ENCODE peak calls at places on chromosomes 13 and 19, in four cellular contexts. P is cardiac muscle cell, N is fibroblast of lung, C is left ventricle myocardium inferior. U is an unnamed sample. For H3K27me3, the result is how much of the 10 kb centered on the place peaks cover.

GRCh38 chr13:110108348-110109139 is 198.4 kb downstream of the COL4A1 start:
- DNase-seq in N (peak), C (peak), P (peak), U (peak)

GRCh38 chr13:51781246-51782022 is 22.5 kb downstream of the DHRS12 start:
- DNase-seq in P (peak), N (no peak), C (no peak), U (no peak)

GRCh38 chr13:40243047-40243446 is 423.4 kb downstream of the FOXO1 start:
- DNase-seq in P (no peak), C (no peak), N (no peak), U (no peak)

GRCh38 chr13:26019881-26020535 is 31.8 kb downstream of the SHISA2 start:
- DNase-seq in N (peak), P (no peak), C (no peak), U (no peak)

GRCh38 chr19:31357315-31357673 is 8.1 kb upstream of the TSHZ3 start:
- DNase-seq in P (no peak), C (no peak), N (no peak), U (no peak)

GRCh38 chr13:96238241-96238640 is 148.3 kb downstream of the HS6ST3 start:
- DNase-seq in P (no peak), N (no peak), C (no peak), U (no peak)

GRCh38 chr19:55305491-55305890 is 19.6 kb downstream of the TMEM150B start:
- DNase-seq in P (peak), C (no peak), N (peak), U (peak)

GRCh38 chr13:21060827-21061076 is 634 bp downstream of the LATS2 start:
- DNase-seq in P (no peak), C (peak), N (no peak), U (no peak)

DNA sequence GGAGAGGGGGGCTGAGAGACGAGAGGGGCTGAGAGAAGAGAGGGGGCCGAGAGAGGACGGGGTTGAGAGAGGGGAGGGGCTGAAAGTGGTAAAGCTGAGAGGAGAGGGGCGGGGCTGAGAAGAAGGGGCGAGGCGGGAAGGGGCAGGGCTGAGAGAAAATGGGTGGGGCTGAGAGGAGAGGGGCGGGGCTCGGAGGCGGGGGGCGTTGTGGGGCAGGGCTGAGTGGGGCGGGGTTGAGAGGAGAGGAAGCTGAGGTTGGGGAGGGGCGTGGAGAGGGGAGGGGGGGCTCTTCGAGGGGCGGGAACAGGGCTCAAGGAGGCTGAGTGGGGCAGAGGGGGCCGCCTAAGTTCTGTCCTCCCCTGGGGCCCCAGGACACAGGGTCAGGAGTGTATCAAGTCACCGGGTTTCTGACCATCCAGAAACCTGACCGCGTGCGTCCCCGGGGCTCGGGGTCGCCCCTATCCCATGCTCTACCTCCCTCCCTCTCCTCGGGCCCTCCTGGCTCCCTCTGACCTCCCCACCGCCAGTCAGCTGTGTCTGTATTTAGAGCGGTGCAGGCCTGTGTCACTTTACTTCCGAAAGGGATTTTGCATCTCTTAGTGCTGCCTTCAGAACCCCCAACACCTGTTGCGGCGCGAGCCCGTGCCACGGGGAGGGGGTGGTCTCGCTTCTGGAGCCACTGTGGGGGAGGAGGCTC is 38.6 kb upstream of the SEMA6B start:
- DNase-seq in N (no peak), C (no peak), P (peak), U (peak)
- H3K27me3 ChIP-seq in N (under half), C (half or more), P (under half), U (under half)

GRCh38 chr13:27601771-27602170 is 18.6 kb downstream of the LNX2 start:
- DNase-seq in N (no peak), C (no peak), P (no peak), U (no peak)
- H3K27ac ChIP-seq in N (no peak), C (no peak), P (no peak), U (no peak)

DNA sequence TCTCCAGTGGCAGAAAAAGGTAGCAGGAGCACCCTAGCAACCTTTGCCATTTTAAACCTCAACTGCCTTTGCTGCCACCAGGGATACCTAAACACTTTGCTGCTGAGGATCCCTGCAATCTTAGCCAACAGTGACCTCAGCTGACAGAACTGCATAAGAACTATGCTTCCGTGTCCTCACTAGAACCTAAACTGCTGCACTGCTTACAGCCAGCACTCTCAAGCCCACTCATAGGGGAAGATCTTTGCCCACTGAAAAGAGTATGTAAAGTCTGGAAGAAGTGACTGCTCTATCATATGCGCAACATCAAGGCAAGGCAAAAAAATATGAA is 270.0 kb upstream of the PCDH20 start:
- DNase-seq in P (peak), C (no peak), N (no peak), U (peak)
- TF ChIP-seq CTCF in P (no peak), C (no peak), N (no peak), U (peak)

GRCh38 chr19:50875795-50876422 is 2.7 kb downstream of the KLK2 start:
- DNase-seq in C (no peak), N (no peak), P (no peak), U (no peak)
- H3K27me3 ChIP-seq in C (half or more), N (under half), P (under half), U (half or more)

GRCh38 chr19:37511186-37511585 is 4.4 kb downstream of the ZNF793 start:
- DNase-seq in N (no peak), P (no peak), C (no peak), U (no peak)
- H3K27ac ChIP-seq in N (no peak), P (no peak), C (no peak), U (no peak)

GRCh38 chr19:4225902-4226301 is 3.4 kb upstream of the EBI3 start:
- DNase-seq in C (no peak), N (no peak), P (no peak), U (no peak)

GRCh38 chr19:4228765-4229178 is 551 bp upstream of the EBI3 start:
- DNase-seq in C (no peak), N (no peak), P (no peak), U (no peak)

GRCh38 chr19:4220188-4220587 is 9.1 kb upstream of the EBI3 start:
- DNase-seq in C (no peak), N (no peak), P (no peak), U (no peak)

GRCh38 chr19:4227771-4228170 is 1.6 kb upstream of the EBI3 start:
- DNase-seq in N (no peak), C (no peak), P (no peak), U (no peak)

GRCh38 chr19:4224470-4224869 is 4.9 kb upstream of the EBI3 start:
- DNase-seq in C (no peak), N (no peak), P (no peak), U (no peak)
- TF ChIP-seq CTCF in C (no peak), N (no peak), P (no peak), U (no peak)

GRCh38 chr13:50128406-50129048 is 113.3 kb downstream of the KCNRG start:
- DNase-seq in P (no peak), C (no peak), N (no peak), U (no peak)
- H3K27me3 ChIP-seq in P (half or more), C (half or more), N (under half), U (under half)

U was measured in WERI-Rb-1.